ENCODE peak calls at places on chromosomes 12 and 14, in ten cellular contexts. One of them, this sample, is unnamed.

GRCh38 chr12:89450922-89451321 is 73.7 kb downstream of the GALNT4 start:
- DNase-seq in HCEC 1CT: peak; percentile 62
- DNase-seq in activated T-cell treated with anti-CD3 and anti-CD28 coated beads, Interleukin-2, amount 50 U/mL, for 4 hours: no peak
- DNase-seq in NCI-H1436: no peak
- DNase-seq in heart right ventricle: no peak
- DNase-seq in naive B cell: no peak
- DNase-seq in NCI-H1694: no peak
- DNase-seq in T-helper 17 cell: no peak
- DNase-seq in substantia nigra: no peak
- DNase-seq in retina: no peak
- DNase-seq in this sample: no peak

GRCh38 chr12:117408161-117408791 is 46.9 kb upstream of the NOS1 start:
- DNase-seq in substantia nigra: peak; percentile 21
- DNase-seq in HCEC 1CT: no peak
- DNase-seq in retina: no peak
- DNase-seq in activated T-cell treated with anti-CD3 and anti-CD28 coated beads, Interleukin-2, amount 50 U/mL, for 4 hours: no peak
- DNase-seq in T-helper 17 cell: no peak
- DNase-seq in NCI-H1436: no peak
- DNase-seq in heart right ventricle: peak; percentile 31
- DNase-seq in NCI-H1694: no peak
- DNase-seq in naive B cell: no peak
- DNase-seq in this sample: peak; percentile 40

GRCh38 chr14:73457935-73458218 is 469 bp downstream of the NUMB start:
- DNase-seq in T-helper 17 cell: peak; percentile 11
- DNase-seq in NCI-H1694: no peak
- DNase-seq in substantia nigra: no peak
- DNase-seq in NCI-H1436: no peak
- DNase-seq in retina: no peak
- DNase-seq in naive B cell: no peak
- DNase-seq in activated T-cell treated with anti-CD3 and anti-CD28 coated beads, Interleukin-2, amount 50 U/mL, for 4 hours: no peak
- DNase-seq in HCEC 1CT: no peak
- DNase-seq in heart right ventricle: peak; percentile 50
- DNase-seq in this sample: no peak

GRCh38 chr12:85831327-85831990 is 4.8 kb downstream of the RASSF9 start:
- DNase-seq in NCI-H1436: no peak
- DNase-seq in substantia nigra: no peak
- DNase-seq in HCEC 1CT: no peak
- DNase-seq in heart right ventricle: no peak
- DNase-seq in activated T-cell treated with anti-CD3 and anti-CD28 coated beads, Interleukin-2, amount 50 U/mL, for 4 hours: no peak
- DNase-seq in naive B cell: no peak
- DNase-seq in NCI-H1694: no peak
- DNase-seq in retina: no peak
- DNase-seq in T-helper 17 cell: no peak
- DNase-seq in this sample: no peak

GRCh38 chr12:68617160-68617926 is 6.6 kb downstream of the RAP1B start:
- DNase-seq in NCI-H1436: no peak
- DNase-seq in heart right ventricle: no peak
- DNase-seq in substantia nigra: no peak
- DNase-seq in NCI-H1694: no peak
- DNase-seq in T-helper 17 cell: no peak
- DNase-seq in activated T-cell treated with anti-CD3 and anti-CD28 coated beads, Interleukin-2, amount 50 U/mL, for 4 hours: no peak
- DNase-seq in naive B cell: no peak
- DNase-seq in HCEC 1CT: peak; percentile 80
- DNase-seq in retina: no peak
- DNase-seq in this sample: no peak

GRCh38 chr14:63705561-63706070 is 22.2 kb downstream of the SGPP1 start:
- DNase-seq in T-helper 17 cell: no peak
- DNase-seq in substantia nigra: no peak
- DNase-seq in NCI-H1694: no peak
- DNase-seq in activated T-cell treated with anti-CD3 and anti-CD28 coated beads, Interleukin-2, amount 50 U/mL, for 4 hours: no peak
- DNase-seq in NCI-H1436: no peak
- DNase-seq in HCEC 1CT: no peak
- DNase-seq in heart right ventricle: no peak
- DNase-seq in naive B cell: peak; percentile 36
- DNase-seq in retina: no peak
- DNase-seq in this sample: no peak

GRCh38 chr12:118034429-118035193 is 18.1 kb downstream of the RFC5 start:
- DNase-seq in naive B cell: no peak
- DNase-seq in T-helper 17 cell: no peak
- DNase-seq in substantia nigra: no peak
- DNase-seq in retina: peak; percentile 56
- DNase-seq in NCI-H1694: peak; percentile 52
- DNase-seq in activated T-cell treated with anti-CD3 and anti-CD28 coated beads, Interleukin-2, amount 50 U/mL, for 4 hours: no peak
- DNase-seq in HCEC 1CT: peak; percentile 71
- DNase-seq in heart right ventricle: no peak
- DNase-seq in NCI-H1436: no peak
- DNase-seq in this sample: no peak

GRCh38 chr12:25590021-25590721 is 37.1 kb upstream of the LMNTD1 start:
- DNase-seq in NCI-H1694: no peak
- DNase-seq in naive B cell: no peak
- DNase-seq in substantia nigra: no peak
- DNase-seq in activated T-cell treated with anti-CD3 and anti-CD28 coated beads, Interleukin-2, amount 50 U/mL, for 4 hours: no peak
- DNase-seq in NCI-H1436: no peak
- DNase-seq in T-helper 17 cell: no peak
- DNase-seq in heart right ventricle: no peak
- DNase-seq in retina: no peak
- DNase-seq in HCEC 1CT: no peak
- DNase-seq in this sample: no peak

GRCh38 chr14:44449694-44450093 is 57.4 kb downstream of the FSCB start:
- DNase-seq in heart right ventricle: no peak
- DNase-seq in HCEC 1CT: no peak
- DNase-seq in NCI-H1436: no peak
- DNase-seq in NCI-H1694: no peak
- DNase-seq in T-helper 17 cell: no peak
- DNase-seq in naive B cell: no peak
- DNase-seq in retina: no peak
- DNase-seq in substantia nigra: no peak
- DNase-seq in activated T-cell treated with anti-CD3 and anti-CD28 coated beads, Interleukin-2, amount 50 U/mL, for 4 hours: no peak
- DNase-seq in this sample: no peak

This sample was measured in psoas muscle.